ENCODE peak calls at places on chromosomes 6 and 20, in four cellular contexts. L is pancreas, W is cardiac fibroblast, Z is A549. H is an unnamed sample.
A peak's percentile ranks its signal among the peaks of the same experiment; 100 is the strongest.

GRCh38 chr6:75201901-75202672 is 3.8 kb downstream of the COL12A1 start:
- DNase-seq in Z (no peak), W (peak; percentile 39), L (no peak), H (peak; percentile 37)

GRCh38 chr6:11525468-11526155 is 11.9 kb upstream of the TMEM170B start:
- DNase-seq in L (peak; percentile 28), Z (no peak), W (peak; percentile 77), H (peak; percentile 72)

GRCh38 chr6:166485651-166486535 is 100.6 kb downstream of the RAMACL start:
- DNase-seq in Z (no peak), L (no peak), W (no peak), H (no peak)

GRCh38 chr6:22570185-22570551 is 802 bp downstream of the HDGFL1 start:
- DNase-seq in Z (no peak), W (no peak), L (no peak), H (no peak)

GRCh38 chr20:14878676-14879019 is 541.2 kb upstream of the FLRT3 start:
- DNase-seq in W (no peak), L (no peak), Z (no peak), H (no peak)

GRCh38 chr6:4008324-4009047 is 70.5 kb downstream of the FAM217A start:
- DNase-seq in L (peak; percentile 30), Z (peak; percentile 85), W (peak; percentile 90), H (peak; percentile 90)

GRCh38 chr6:160110724-160111123 is 10.9 kb upstream of the SLC22A1 start:
- DNase-seq in L (no peak), W (no peak), Z (no peak), H (no peak)

GRCh38 chr6:159762681-159763293 is 942 bp downstream of the ACAT2 start:
- DNase-seq in Z (peak; percentile 9), W (peak; percentile 16), L (peak; percentile 21), H (no peak)

GRCh38 chr6:104887350-104887749 is 27.6 kb upstream of the HACE1 start:
- DNase-seq in L (no peak), W (peak; percentile 22), Z (peak; percentile 7), H (peak; percentile 49)

GRCh38 chr6:96089173-96089572 is 73.4 kb downstream of the FUT9 start:
- DNase-seq in Z (peak; percentile 5), L (peak; percentile 20), W (no peak), H (no peak)

GRCh38 chr20:3237011-3237957 is 1.7 kb downstream of the SLC4A11 start:
- DNase-seq in L (no peak), W (no peak), Z (no peak), H (no peak)

GRCh38 chr6:35973670-35974222 is 50.7 kb downstream of the SLC26A8 start:
- DNase-seq in W (peak; percentile 7), L (no peak), Z (no peak), H (no peak)

GRCh38 chr20:63083831-63084562 is 77.2 kb upstream of the BHLHE23 start:
- DNase-seq in L (no peak), W (no peak), Z (no peak), H (no peak)

GRCh38 chr6:118945217-118945616 is 10.3 kb upstream of the MCM9 start:
- DNase-seq in W (no peak), L (no peak), Z (no peak), H (no peak)

GRCh38 chr6:11388983-11389944 is 148.3 kb upstream of the TMEM170B start:
- DNase-seq in W (no peak), L (no peak), Z (no peak), H (no peak)

GRCh38 chr6:169132361-169132895 is 121.2 kb downstream of the THBS2 start:
- DNase-seq in W (peak; percentile 7), Z (no peak), L (no peak), H (no peak)

GRCh38 chr20:25725639-25726038 is 29.0 kb upstream of the ZNF337 start:
- DNase-seq in W (no peak), L (no peak), Z (no peak), H (no peak)

GRCh38 chr20:50399917-50400704 is 110.1 kb upstream of the PTPN1 start:
- DNase-seq in Z (peak; percentile 74), W (no peak), L (no peak), H (peak; percentile 63)

GRCh38 chr20:25006431-25007167 is 14.0 kb upstream of the APMAP start:
- DNase-seq in L (no peak), Z (no peak), W (no peak), H (no peak)

GRCh38 chr6:108295676-108296075 is 822 bp downstream of the AFG1L start:
- DNase-seq in Z (no peak), L (no peak), W (no peak), H (no peak)

GRCh38 chr20:24533449-24533848 is 64.0 kb downstream of the SYNDIG1 start:
- DNase-seq in W (no peak), L (no peak), Z (no peak), H (no peak)

GRCh38 chr20:50190251-50191064 is at the start of gene CEBPB:
- DNase-seq in Z (peak; percentile 93), W (peak; percentile 95), L (peak; percentile 91), H (peak; percentile 93)

GRCh38 chr20:38730989-38731737 is 6.9 kb downstream of the SLC32A1 start:
- DNase-seq in W (peak; percentile 63), L (peak; percentile 55), Z (peak; percentile 79), H (peak; percentile 60)

GRCh38 chr6:18308070-18308735 is 43.9 kb upstream of the DEK start:
- DNase-seq in W (no peak), Z (no peak), L (no peak), H (peak; percentile 16)

GRCh38 chr20:8837396-8837795 is 231.5 kb upstream of the PLCB4 start:
- DNase-seq in Z (peak; percentile 54), W (no peak), L (no peak), H (peak; percentile 71)

GRCh38 chr6:123716506-123716905 is 79.8 kb upstream of the TRDN start:
- DNase-seq in L (no peak), W (no peak), Z (peak; percentile 1), H (no peak)

GRCh38 chr6:111985202-111985731 is 68.6 kb upstream of the CCN6 start:
- DNase-seq in L (peak; percentile 23), Z (no peak), W (peak; percentile 74), H (peak; percentile 79)

GRCh38 chr6:57278570-57278969 is 38.9 kb upstream of the PRIM2 start:
- DNase-seq in Z (no peak), L (no peak), W (no peak), H (no peak)

GRCh38 chr6:52909531-52909930 is at the start of gene GSTA3:
- DNase-seq in L (peak; percentile 42), Z (no peak), W (no peak), H (no peak)

GRCh38 chr20:21509597-21510331 is 4.1 kb downstream of the NKX2-2 start:
- DNase-seq in Z (peak; percentile 59), L (no peak), W (peak; percentile 37), H (peak; percentile 37)

GRCh38 chr20:12928755-12929401 is 79.9 kb upstream of the SPTLC3 start:
- DNase-seq in W (peak; percentile 55), Z (peak; percentile 28), L (no peak), H (peak; percentile 74)

GRCh38 chr6:113148576-113148975 is 708.6 kb upstream of the MARCKS start:
- DNase-seq in L (no peak), Z (no peak), W (no peak), H (no peak)

GRCh38 chr6:32184084-32184640 is at the start of gene AGER:
- DNase-seq in Z (no peak), W (no peak), L (no peak), H (no peak)

GRCh38 chr6:149852881-149853280 is 11.3 kb downstream of the LRP11 start:
- DNase-seq in W (no peak), L (no peak), Z (no peak), H (no peak)
- H3K4me3 ChIP-seq in W (no peak overlapping the region), L (no peak overlapping the region), Z (no peak overlapping the region), H (no peak overlapping the region)

DNA sequence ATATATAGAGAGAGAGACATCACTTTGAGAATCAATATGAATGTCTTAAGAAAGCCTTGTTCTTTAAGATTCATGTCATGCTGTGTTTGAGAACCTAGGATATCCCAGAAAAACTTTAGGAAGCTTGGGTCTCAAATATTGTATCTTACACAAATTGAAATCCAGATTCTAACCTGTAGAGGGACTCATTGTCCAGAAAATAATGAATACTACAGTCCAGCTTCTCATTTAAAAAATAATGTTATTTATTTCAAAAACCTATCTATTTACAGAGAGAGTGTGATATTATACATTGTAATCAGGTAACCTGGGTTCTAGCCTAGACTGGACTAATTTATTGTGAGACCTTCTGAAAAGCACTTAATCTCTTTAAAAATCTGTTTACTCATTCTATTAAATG is 4.2 kb downstream of the RFX6 start:
- DNase-seq in W (no peak), L (no peak), Z (no peak), H (peak; percentile 3)
- TF ChIP-seq CTCF in W (no peak), L (no peak), Z (peak; percentile 9), H (peak; percentile 6)

GRCh38 chr6:34526241-34526972 is 29.7 kb downstream of the SPDEF start:
- DNase-seq in L (no peak), W (no peak), Z (no peak), H (no peak)
- H3K4me3 ChIP-seq in L (no peak overlapping the region), W (no peak overlapping the region), Z (peak overlapping the region; percentile 26), H (peak overlapping the region; percentile 19)

GRCh38 chr6:135087403-135087802 is 32.8 kb upstream of the HBS1L start:
- DNase-seq in Z (peak; percentile 2), W (no peak), L (no peak), H (no peak)
- TF ChIP-seq CTCF in Z (no peak), W (peak; percentile 11), L (no peak), H (no peak)